ENCODE peak calls at places on chromosomes 5 and 9, in eight cellular contexts. One of them, this sample, is unnamed.
A peak's percentile ranks its signal among the peaks of the same experiment; 100 is the strongest.

GRCh38 chr5:179816401-179817070 is 4.2 kb upstream of the SQSTM1 start:
- DNase-seq in globus pallidus: no peak
- DNase-seq in EL: no peak
- DNase-seq in WTC11: peak; percentile 37
- DNase-seq in epithelial cell of esophagus: no peak
- DNase-seq in HFFc6: no peak
- DNase-seq in prostate gland: no peak
- DNase-seq in NCI-H1092: no peak
- DNase-seq in this sample: no peak

GRCh38 chr9:3956081-3956701 is 343.7 kb downstream of the GLIS3 start:
- DNase-seq in globus pallidus: peak; percentile 54
- DNase-seq in EL: no peak
- DNase-seq in WTC11: no peak
- DNase-seq in epithelial cell of esophagus: no peak
- DNase-seq in HFFc6: no peak
- DNase-seq in prostate gland: no peak
- DNase-seq in NCI-H1092: no peak
- DNase-seq in this sample: no peak

GRCh38 chr5:175471628-175472027 is 6.7 kb upstream of the SFXN1 start:
- DNase-seq in globus pallidus: no peak
- DNase-seq in EL: no peak
- DNase-seq in WTC11: no peak
- DNase-seq in epithelial cell of esophagus: no peak
- DNase-seq in HFFc6: no peak
- DNase-seq in prostate gland: no peak
- DNase-seq in NCI-H1092: no peak
- DNase-seq in this sample: no peak

GRCh38 chr5:171310816-171311697 is 2.0 kb downstream of the TLX3 start:
- DNase-seq in globus pallidus: no peak
- DNase-seq in EL: no peak
- DNase-seq in WTC11: peak; percentile 65
- DNase-seq in epithelial cell of esophagus: peak; percentile 56
- DNase-seq in HFFc6: no peak
- DNase-seq in prostate gland: no peak
- DNase-seq in NCI-H1092: no peak
- DNase-seq in this sample: no peak

GRCh38 chr5:172926008-172926523 is 33.2 kb upstream of the RPL26L1 start:
- DNase-seq in globus pallidus: no peak
- DNase-seq in EL: no peak
- DNase-seq in WTC11: no peak
- DNase-seq in epithelial cell of esophagus: no peak
- DNase-seq in HFFc6: no peak
- DNase-seq in prostate gland: no peak
- DNase-seq in NCI-H1092: no peak
- DNase-seq in this sample: no peak

GRCh38 chr5:3526551-3527185 is 69.0 kb upstream of the IRX1 start:
- DNase-seq in globus pallidus: no peak
- DNase-seq in EL: no peak
- DNase-seq in WTC11: no peak
- DNase-seq in epithelial cell of esophagus: no peak
- DNase-seq in HFFc6: no peak
- DNase-seq in prostate gland: no peak
- DNase-seq in NCI-H1092: no peak
- DNase-seq in this sample: no peak

GRCh38 chr9:5851445-5851844 is 18.5 kb upstream of the ERMP1 start:
- DNase-seq in globus pallidus: no peak
- DNase-seq in EL: no peak
- DNase-seq in WTC11: no peak
- DNase-seq in epithelial cell of esophagus: peak; percentile 95
- DNase-seq in HFFc6: peak; percentile 43
- DNase-seq in prostate gland: no peak
- DNase-seq in NCI-H1092: no peak
- DNase-seq in this sample: peak; percentile 98

GRCh38 chr5:52469420-52469819 is 318.3 kb upstream of the ITGA1 start:
- DNase-seq in globus pallidus: no peak
- DNase-seq in EL: no peak
- DNase-seq in WTC11: no peak
- DNase-seq in epithelial cell of esophagus: no peak
- DNase-seq in HFFc6: no peak
- DNase-seq in prostate gland: no peak
- DNase-seq in NCI-H1092: no peak
- DNase-seq in this sample: no peak

GRCh38 chr5:128498844-128499455 is 39.1 kb downstream of the FBN2 start:
- DNase-seq in globus pallidus: peak; percentile 29
- DNase-seq in EL: peak; percentile 53
- DNase-seq in WTC11: no peak
- DNase-seq in epithelial cell of esophagus: peak; percentile 64
- DNase-seq in HFFc6: peak; percentile 48
- DNase-seq in prostate gland: peak; percentile 45
- DNase-seq in NCI-H1092: no peak
- DNase-seq in this sample: peak; percentile 72

GRCh38 chr5:178123094-178123986 is 7.5 kb upstream of the RMND5B start:
- DNase-seq in globus pallidus: no peak
- DNase-seq in EL: no peak
- DNase-seq in WTC11: no peak
- DNase-seq in epithelial cell of esophagus: peak; percentile 43
- DNase-seq in HFFc6: no peak
- DNase-seq in prostate gland: peak; percentile 66
- DNase-seq in NCI-H1092: no peak
- DNase-seq in this sample: no peak

GRCh38 chr5:6087576-6087975 is 290.8 kb downstream of the MED10 start:
- DNase-seq in globus pallidus: no peak
- DNase-seq in EL: no peak
- DNase-seq in WTC11: no peak
- DNase-seq in epithelial cell of esophagus: no peak
- DNase-seq in HFFc6: no peak
- DNase-seq in prostate gland: no peak
- DNase-seq in NCI-H1092: no peak
- DNase-seq in this sample: no peak

GRCh38 chr9:108212179-108212578 is 643.6 kb downstream of the ACTL7B start:
- DNase-seq in globus pallidus: peak; percentile 11
- DNase-seq in EL: no peak
- DNase-seq in WTC11: no peak
- DNase-seq in epithelial cell of esophagus: no peak
- DNase-seq in HFFc6: no peak
- DNase-seq in prostate gland: no peak
- DNase-seq in NCI-H1092: no peak
- DNase-seq in this sample: no peak

This sample was measured in renal cortical epithelial cell.